ENCODE peak calls at places on chromosomes 13 and 19, in five cellular contexts. One of them, this sample, is unnamed. For H3K27me3, the result is how much of the 10 kb centered on the place peaks cover.

GRCh38 chr19:38653028-38653571 is 5.7 kb downstream of the ACTN4 start:
- DNase-seq in tibial nerve: no peak
- DNase-seq in AG04450: no peak
- DNase-seq in osteoblast: peak
- DNase-seq in tibial artery: peak
- DNase-seq in this sample: no peak

GRCh38 chr13:108268713-108269112 is 805 bp upstream of the TNFSF13B start:
- DNase-seq in tibial nerve: no peak
- DNase-seq in AG04450: no peak
- DNase-seq in osteoblast: no peak
- DNase-seq in tibial artery: no peak
- DNase-seq in this sample: no peak

GRCh38 chr13:112699318-112699918 is 9.6 kb downstream of the ATP11A start:
- DNase-seq in tibial nerve: no peak
- DNase-seq in AG04450: no peak
- DNase-seq in osteoblast: peak
- DNase-seq in tibial artery: peak
- DNase-seq in this sample: no peak

GRCh38 chr13:113324336-113324882 is 27.4 kb downstream of the LAMP1 start:
- DNase-seq in tibial nerve: no peak
- DNase-seq in AG04450: no peak
- DNase-seq in osteoblast: peak
- DNase-seq in tibial artery: no peak
- DNase-seq in this sample: no peak

GRCh38 chr13:30790592-30790991 is 55.2 kb downstream of the ALOX5AP start:
- DNase-seq in tibial nerve: no peak
- DNase-seq in AG04450: no peak
- DNase-seq in osteoblast: no peak
- DNase-seq in tibial artery: no peak
- DNase-seq in this sample: no peak

GRCh38 chr13:89678722-89679121 is 1668.8 kb upstream of the MIR17HG start:
- DNase-seq in tibial nerve: no peak
- DNase-seq in AG04450: no peak
- DNase-seq in osteoblast: no peak
- DNase-seq in tibial artery: no peak
- DNase-seq in this sample: no peak

GRCh38 chr13:51278426-51279130 is 56.4 kb downstream of the FAM124A start:
- DNase-seq in tibial nerve: no peak
- DNase-seq in AG04450: no peak
- DNase-seq in osteoblast: no peak
- DNase-seq in tibial artery: no peak
- DNase-seq in this sample: no peak

GRCh38 chr13:43132228-43132627 is 108.8 kb downstream of the DNAJC15 start:
- DNase-seq in tibial nerve: no peak
- DNase-seq in AG04450: no peak
- DNase-seq in osteoblast: peak
- DNase-seq in tibial artery: no peak
- DNase-seq in this sample: no peak

GRCh38 chr13:27824121-27824520 is 31.8 kb downstream of the GSX1 start:
- DNase-seq in tibial nerve: no peak
- DNase-seq in AG04450: no peak
- DNase-seq in osteoblast: no peak
- DNase-seq in tibial artery: no peak
- DNase-seq in this sample: no peak
- H3K27me3 ChIP-seq in tibial nerve: under half
- H3K27me3 ChIP-seq in AG04450: under half
- H3K27me3 ChIP-seq in osteoblast: half or more
- H3K27me3 ChIP-seq in tibial artery: under half
- H3K27me3 ChIP-seq in this sample: under half

DNA sequence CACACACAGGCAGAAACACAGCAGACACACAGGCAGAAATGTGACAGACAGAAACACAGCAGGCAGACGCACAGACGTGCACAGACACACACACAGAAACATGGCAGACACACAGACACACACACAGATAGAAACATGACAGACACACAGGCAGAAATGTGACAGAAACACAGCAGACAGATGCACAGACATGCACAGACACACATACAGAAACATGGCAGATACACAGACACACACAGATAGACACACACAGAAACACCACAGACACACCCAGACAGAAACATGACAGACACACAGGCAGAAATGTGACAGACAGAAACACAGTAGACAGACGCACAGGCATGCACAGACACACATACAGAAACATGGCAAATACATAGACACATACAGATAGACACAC is 1.3 kb downstream of the TBXA2R start:
- DNase-seq in tibial nerve: no peak
- DNase-seq in AG04450: no peak
- DNase-seq in osteoblast: no peak
- DNase-seq in tibial artery: no peak
- DNase-seq in this sample: no peak
- H3K4me3 ChIP-seq in tibial nerve: no peak
- H3K4me3 ChIP-seq in AG04450: no peak
- H3K4me3 ChIP-seq in osteoblast: no peak
- H3K4me3 ChIP-seq in tibial artery: peak
- H3K4me3 ChIP-seq in this sample: peak

DNA sequence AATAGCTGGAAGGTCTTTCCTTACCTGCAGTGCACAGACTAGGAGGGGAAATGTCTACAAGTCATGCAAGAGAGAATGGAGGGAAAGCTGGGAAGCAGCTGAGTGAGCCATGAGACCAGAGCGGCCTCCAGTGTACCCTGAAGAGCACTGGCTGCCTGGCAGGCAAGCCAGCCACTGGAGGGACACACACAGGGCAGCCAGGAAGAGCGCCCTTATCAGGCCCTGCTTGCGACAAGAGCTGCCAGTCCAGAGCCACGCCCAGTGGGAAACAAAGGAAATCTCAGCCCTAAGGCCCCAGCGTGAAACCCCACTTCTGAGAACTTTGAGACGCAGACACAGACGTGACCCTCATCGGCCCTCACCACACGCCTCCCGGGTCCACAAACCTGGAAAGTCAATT is 105.0 kb downstream of the STK24 start:
- DNase-seq in tibial nerve: no peak
- DNase-seq in AG04450: no peak
- DNase-seq in osteoblast: no peak
- DNase-seq in tibial artery: no peak
- DNase-seq in this sample: no peak
- TF ChIP-seq CTCF in tibial nerve: no peak
- TF ChIP-seq CTCF in AG04450: no peak
- TF ChIP-seq CTCF in osteoblast: no peak
- TF ChIP-seq CTCF in tibial artery: no peak
- TF ChIP-seq CTCF in this sample: no peak

GRCh38 chr19:18999896-19000620 is 33.3 kb downstream of the SUGP2 start:
- DNase-seq in tibial nerve: no peak
- DNase-seq in AG04450: no peak
- DNase-seq in osteoblast: peak
- DNase-seq in tibial artery: no peak
- DNase-seq in this sample: no peak

GRCh38 chr19:18998276-18998675 is 35.0 kb downstream of the SUGP2 start:
- DNase-seq in tibial nerve: no peak
- DNase-seq in AG04450: no peak
- DNase-seq in osteoblast: peak
- DNase-seq in tibial artery: no peak
- DNase-seq in this sample: no peak

GRCh38 chr19:18996351-18996750 is 37.0 kb downstream of the SUGP2 start:
- DNase-seq in tibial nerve: no peak
- DNase-seq in AG04450: no peak
- DNase-seq in osteoblast: no peak
- DNase-seq in tibial artery: no peak
- DNase-seq in this sample: no peak

GRCh38 chr19:18996796-18997394 is 36.4 kb downstream of the SUGP2 start:
- DNase-seq in tibial nerve: no peak
- DNase-seq in AG04450: no peak
- DNase-seq in osteoblast: no peak
- DNase-seq in tibial artery: no peak
- DNase-seq in this sample: no peak

GRCh38 chr19:18999016-18999758 is 34.1 kb downstream of the SUGP2 start:
- DNase-seq in tibial nerve: no peak
- DNase-seq in AG04450: peak
- DNase-seq in osteoblast: peak
- DNase-seq in tibial artery: no peak
- DNase-seq in this sample: no peak
- H3K27me3 ChIP-seq in tibial nerve: under half
- H3K27me3 ChIP-seq in AG04450: under half
- H3K27me3 ChIP-seq in osteoblast: under half
- H3K27me3 ChIP-seq in tibial artery: under half
- H3K27me3 ChIP-seq in this sample: under half

GRCh38 chr13:106602178-106602577 is 34.2 kb upstream of the ARGLU1 start:
- DNase-seq in tibial nerve: no peak
- DNase-seq in AG04450: no peak
- DNase-seq in osteoblast: no peak
- DNase-seq in tibial artery: no peak
- DNase-seq in this sample: no peak
- H3K4me3 ChIP-seq in tibial nerve: no peak
- H3K4me3 ChIP-seq in AG04450: no peak
- H3K4me3 ChIP-seq in osteoblast: no peak
- H3K4me3 ChIP-seq in tibial artery: no peak
- H3K4me3 ChIP-seq in this sample: no peak

DNA sequence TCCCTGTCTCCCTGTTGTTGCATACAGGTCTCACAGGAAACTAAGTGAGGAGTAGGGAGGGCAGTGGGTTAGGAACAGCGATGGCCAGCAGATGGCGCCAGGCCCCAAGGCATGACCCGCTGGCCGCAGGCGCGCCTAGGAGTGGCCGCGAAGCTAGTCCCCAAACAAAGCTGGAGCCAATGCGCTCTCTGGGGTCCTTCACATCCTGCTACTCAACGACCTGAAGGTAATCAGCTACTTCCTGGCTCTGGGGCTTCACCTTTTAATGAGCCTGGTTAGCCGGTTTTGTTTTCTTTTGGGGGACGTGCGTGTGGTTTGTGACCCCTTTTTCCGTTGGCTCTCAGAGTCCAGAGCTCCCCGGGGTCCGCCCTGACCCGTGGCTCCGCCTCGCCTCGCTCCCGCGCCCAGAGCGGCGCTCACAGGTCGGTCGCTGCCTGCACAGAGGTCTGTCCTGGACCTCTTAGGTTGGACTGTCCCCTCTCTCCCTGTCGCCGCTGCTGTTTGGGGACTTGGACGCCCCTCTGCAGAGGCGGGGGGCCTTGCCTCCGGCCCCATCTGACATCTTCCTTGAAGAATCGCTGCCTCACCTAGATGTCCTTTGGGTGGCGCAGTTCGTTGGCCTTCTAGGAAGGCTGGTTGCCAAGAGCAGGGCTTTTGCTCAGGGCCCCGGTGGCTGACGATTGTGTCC is 62.2 kb upstream of the GTF3A start:
- DNase-seq in tibial nerve: peak
- DNase-seq in AG04450: peak
- DNase-seq in osteoblast: peak
- DNase-seq in tibial artery: peak
- DNase-seq in this sample: peak
- TF ChIP-seq CTCF in tibial nerve: peak
- TF ChIP-seq CTCF in AG04450: peak
- TF ChIP-seq CTCF in osteoblast: peak
- TF ChIP-seq CTCF in tibial artery: peak
- TF ChIP-seq CTCF in this sample: peak

GRCh38 chr19:41606215-41606837 is 20.5 kb downstream of the CEACAM4 start:
- DNase-seq in tibial nerve: no peak
- DNase-seq in AG04450: no peak
- DNase-seq in osteoblast: no peak
- DNase-seq in tibial artery: no peak
- DNase-seq in this sample: no peak

GRCh38 chr19:41612483-41612882 is 14.4 kb downstream of the CEACAM4 start:
- DNase-seq in tibial nerve: no peak
- DNase-seq in AG04450: no peak
- DNase-seq in osteoblast: no peak
- DNase-seq in tibial artery: no peak
- DNase-seq in this sample: no peak

GRCh38 chr19:41604831-41605230 is 22.0 kb downstream of the CEACAM4 start:
- DNase-seq in tibial nerve: no peak
- DNase-seq in AG04450: no peak
- DNase-seq in osteoblast: no peak
- DNase-seq in tibial artery: no peak
- DNase-seq in this sample: no peak

GRCh38 chr19:41601771-41602170 is 25.1 kb downstream of the CEACAM4 start:
- DNase-seq in tibial nerve: no peak
- DNase-seq in AG04450: no peak
- DNase-seq in osteoblast: no peak
- DNase-seq in tibial artery: no peak
- DNase-seq in this sample: no peak

DNA sequence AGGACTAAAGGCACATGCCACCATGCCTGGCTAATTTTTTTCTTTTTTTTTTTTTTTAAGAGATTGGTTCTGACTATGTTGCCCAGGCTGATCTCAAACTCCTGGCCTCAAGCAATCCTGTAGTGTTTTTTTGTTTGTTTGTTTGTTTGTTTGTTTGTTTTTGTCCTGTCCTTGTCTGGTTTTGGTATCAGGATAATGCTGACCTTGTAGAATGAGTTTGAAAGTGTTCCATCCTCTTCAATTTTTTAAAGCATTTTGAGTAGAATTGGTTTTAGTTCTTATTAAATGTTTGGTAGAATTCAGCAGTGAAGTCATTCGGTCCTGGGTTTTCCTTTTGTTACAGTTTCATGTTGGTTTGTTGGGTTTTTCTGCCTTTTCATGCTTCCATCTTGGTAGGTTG is 19.2 kb downstream of the CEACAM4 start:
- DNase-seq in tibial nerve: no peak
- DNase-seq in AG04450: no peak
- DNase-seq in osteoblast: no peak
- DNase-seq in tibial artery: no peak
- DNase-seq in this sample: no peak
- H3K27me3 ChIP-seq in tibial nerve: under half
- H3K27me3 ChIP-seq in AG04450: under half
- H3K27me3 ChIP-seq in osteoblast: under half
- H3K27me3 ChIP-seq in tibial artery: under half
- H3K27me3 ChIP-seq in this sample: under half

DNA sequence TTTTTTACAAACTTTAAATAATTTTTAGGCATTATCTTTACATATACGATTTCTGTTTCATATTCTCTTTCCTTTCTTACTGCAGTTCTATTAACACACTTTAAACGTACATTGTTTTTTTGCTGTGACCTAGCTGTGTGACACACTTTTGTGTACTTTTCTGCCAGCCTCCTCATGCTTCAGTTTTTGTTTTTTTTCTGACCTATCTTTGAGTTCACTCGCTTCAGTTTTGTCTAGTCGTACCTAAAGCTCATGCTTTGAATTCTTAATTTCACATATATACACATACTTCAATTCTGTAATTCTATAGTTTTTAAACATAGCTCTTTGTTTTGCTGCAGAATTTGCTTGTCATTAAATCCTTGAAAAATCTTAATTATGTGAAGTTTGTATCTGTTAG is 150.4 kb downstream of the PDS5B start:
- DNase-seq in tibial nerve: no peak
- DNase-seq in AG04450: no peak
- DNase-seq in osteoblast: no peak
- DNase-seq in tibial artery: no peak
- DNase-seq in this sample: no peak
- H3K4me3 ChIP-seq in tibial nerve: no peak
- H3K4me3 ChIP-seq in AG04450: no peak
- H3K4me3 ChIP-seq in osteoblast: peak
- H3K4me3 ChIP-seq in tibial artery: peak
- H3K4me3 ChIP-seq in this sample: peak

GRCh38 chr13:22801402-22802003 is 379.3 kb upstream of the SGCG start:
- DNase-seq in tibial nerve: no peak
- DNase-seq in AG04450: no peak
- DNase-seq in osteoblast: peak
- DNase-seq in tibial artery: no peak
- DNase-seq in this sample: no peak
- TF ChIP-seq CTCF in tibial nerve: no peak
- TF ChIP-seq CTCF in AG04450: no peak
- TF ChIP-seq CTCF in osteoblast: no peak
- TF ChIP-seq CTCF in tibial artery: peak
- TF ChIP-seq CTCF in this sample: peak